ENCODE peak calls at places on chromosomes 16 and 17, in four cellular contexts. D is activated naive CD4-positive, alpha-beta T cell treated with anti-CD3 and anti-CD28 coated beads for 36 hours; Q is T-helper 9 cell; C is globus pallidus. A is an unnamed sample.

GRCh38 chr17:68035131-68035522 is 408 bp upstream of the KPNA2 start:
- DNase-seq in Q (peak), D (peak), C (no peak), A (no peak)

GRCh38 chr17:76654408-76654807 is 10.9 kb upstream of the ST6GALNAC1 start:
- DNase-seq in D (no peak), C (no peak), Q (no peak), A (no peak)

GRCh38 chr17:49880291-49881053 is 32.6 kb upstream of the TAC4 start:
- DNase-seq in Q (peak), C (peak), D (peak), A (peak)

GRCh38 chr16:1788095-1788707 is 5.3 kb downstream of the IGFALS start:
- DNase-seq in D (no peak), Q (no peak), C (no peak), A (no peak)

GRCh38 chr17:43200127-43200526 is 11.5 kb upstream of the TMEM106A start:
- DNase-seq in Q (no peak), D (peak), C (no peak), A (no peak)

GRCh38 chr17:44105941-44106340 is 17.5 kb downstream of the HDAC5 start:
- DNase-seq in D (no peak), Q (no peak), C (no peak), A (no peak)

GRCh38 chr16:46621006-46621629 is at the start of gene SHCBP1:
- DNase-seq in Q (peak), C (peak), D (peak), A (peak)

GRCh38 chr17:289409-289808 is 63.2 kb downstream of the RPH3AL start:
- DNase-seq in C (no peak), Q (no peak), D (no peak), A (no peak)

GRCh38 chr16:72311426-72311825 is 139.5 kb upstream of the PMFBP1 start:
- DNase-seq in Q (no peak), C (no peak), D (no peak), A (peak)

GRCh38 chr16:85898521-85899442 is at the start of gene IRF8:
- DNase-seq in D (peak), C (peak), Q (peak), A (no peak)

GRCh38 chr16:3503513-3503912 is 2.7 kb downstream of the CLUAP1 start:
- DNase-seq in C (no peak), Q (peak), D (peak), A (no peak)

GRCh38 chr16:72013389-72013788 is 4.8 kb downstream of the DHODH start:
- DNase-seq in Q (no peak), D (no peak), C (no peak), A (peak)

A was measured in ACHN.